ENCODE peak calls at places on chromosomes 7 and 10, in six cellular contexts. A is memory B cell, I is left ventricle myocardium superior, Q is NCI-H2029, Y is HCT116, T is posterior cingulate gyrus. J is an unnamed sample.

GRCh38 chr10:50536617-50537252 is 87.0 kb downstream of the SGMS1 start:
- DNase-seq in I (no peak), A (no peak), Q (no peak), T (no peak), Y (no peak), J (no peak)

GRCh38 chr10:96700477-96701099 is 19.7 kb downstream of the PIK3AP1 start:
- DNase-seq in I (no peak), Q (no peak), A (peak; percentile 69), Y (no peak), T (no peak), J (no peak)

GRCh38 chr7:34320926-34321609 is 336.9 kb upstream of the NPSR1 start:
- DNase-seq in A (no peak), Y (peak; percentile 54), I (peak; percentile 44), T (no peak), Q (peak; percentile 58), J (peak; percentile 33)

GRCh38 chr10:90417466-90418210 is 440.2 kb downstream of the HTR7 start:
- DNase-seq in Y (no peak), T (no peak), A (no peak), I (no peak), Q (no peak), J (no peak)

GRCh38 chr10:92691591-92692084 is 1.9 kb downstream of the HHEX start:
- DNase-seq in Q (no peak), Y (no peak), T (no peak), I (peak; percentile 72), A (peak; percentile 71), J (no peak)

GRCh38 chr10:118823256-118823907 is 68.6 kb upstream of the CACUL1 start:
- DNase-seq in I (no peak), T (no peak), Q (no peak), A (no peak), Y (no peak), J (no peak)

GRCh38 chr10:4650109-4650508 is 175.9 kb upstream of the AKR1E2 start:
- DNase-seq in A (no peak), T (no peak), I (no peak), Y (no peak), Q (no peak), J (no peak)

GRCh38 chr10:112369495-112370423 is 4.2 kb upstream of the ACSL5 start:
- DNase-seq in Q (peak; percentile 28), I (no peak), T (no peak), A (no peak), Y (no peak), J (no peak)

GRCh38 chr7:27149817-27150567 is 2.4 kb downstream of the HOXA3 start:
- DNase-seq in A (no peak), Y (no peak), I (no peak), T (no peak), Q (no peak), J (no peak)

GRCh38 chr7:96823274-96823673 is 113.6 kb upstream of the SEM1 start:
- DNase-seq in Y (no peak), I (no peak), T (no peak), Q (no peak), A (no peak), J (peak; percentile 48)

GRCh38 chr7:28479507-28479947 is 67.2 kb downstream of the CREB5 start:
- DNase-seq in A (no peak), Q (no peak), I (no peak), Y (no peak), T (no peak), J (no peak)

J was measured in keratinocyte.